ENCODE peak calls at places on chromosome 13, in four cellular contexts. K, B, H and J are unnamed samples. For H3K36me3 and H3K27me3, the result is how much of the 10 kb centered on the place peaks cover.

GRCh38 chr13:49681837-49682236 is 9.4 kb downstream of the EBPL start:
- DNase-seq in K (no peak), B (no peak), H (no peak), J (no peak)

GRCh38 chr13:48304132-48304876 is 753 bp downstream of the RB1 start:
- DNase-seq in K (peak), B (peak), H (peak), J (peak)

GRCh38 chr13:42593719-42594012 is 19.7 kb downstream of the TNFSF11 start:
- DNase-seq in K (no peak), B (no peak), H (no peak), J (no peak)

GRCh38 chr13:30576528-30576927 is 41.2 kb upstream of the USPL1 start:
- DNase-seq in K (no peak), B (no peak), H (no peak), J (no peak)

GRCh38 chr13:43284162-43284561 is 260.8 kb downstream of the DNAJC15 start:
- DNase-seq in K (no peak), B (no peak), H (no peak), J (no peak)

GRCh38 chr13:23574421-23574820 is 4.2 kb downstream of the TNFRSF19 start:
- DNase-seq in K (no peak), B (no peak), H (no peak), J (no peak)

GRCh38 chr13:98315466-98315865 is 138.4 kb upstream of the RNF113B start:
- DNase-seq in K (no peak), B (no peak), H (peak), J (no peak)

GRCh38 chr13:26420282-26420960 is 137.1 kb upstream of the WASF3 start:
- DNase-seq in K (no peak), B (no peak), H (no peak), J (no peak)

GRCh38 chr13:29877456-29878096 is 27.2 kb upstream of the UBL3 start:
- DNase-seq in K (no peak), B (no peak), H (no peak), J (no peak)

GRCh38 chr13:74869846-74870245 is 612.1 kb downstream of the TBC1D4 start:
- DNase-seq in K (no peak), B (no peak), H (no peak), J (no peak)

GRCh38 chr13:73224708-73225107 is 165.9 kb downstream of the KLF5 start:
- DNase-seq in K (no peak), B (no peak), H (no peak), J (no peak)

GRCh38 chr13:114067886-114068722 is 64.3 kb downstream of the RASA3 start:
- DNase-seq in K (no peak), B (peak), H (no peak), J (no peak)

GRCh38 chr13:30224732-30225131 is 82.6 kb downstream of the KATNAL1 start:
- DNase-seq in K (no peak), B (no peak), H (no peak), J (no peak)

GRCh38 chr13:72805663-72806341 is 23.9 kb downstream of the PIBF1 start:
- DNase-seq in K (no peak), B (no peak), H (no peak), J (no peak)

GRCh38 chr13:19606152-19606551 is 27.3 kb upstream of the MPHOSPH8 start:
- DNase-seq in K (no peak), B (no peak), H (no peak), J (no peak)

GRCh38 chr13:33322474-33322827 is 36.9 kb upstream of the STARD13 start:
- DNase-seq in K (no peak), B (peak), H (no peak), J (no peak)

DNA sequence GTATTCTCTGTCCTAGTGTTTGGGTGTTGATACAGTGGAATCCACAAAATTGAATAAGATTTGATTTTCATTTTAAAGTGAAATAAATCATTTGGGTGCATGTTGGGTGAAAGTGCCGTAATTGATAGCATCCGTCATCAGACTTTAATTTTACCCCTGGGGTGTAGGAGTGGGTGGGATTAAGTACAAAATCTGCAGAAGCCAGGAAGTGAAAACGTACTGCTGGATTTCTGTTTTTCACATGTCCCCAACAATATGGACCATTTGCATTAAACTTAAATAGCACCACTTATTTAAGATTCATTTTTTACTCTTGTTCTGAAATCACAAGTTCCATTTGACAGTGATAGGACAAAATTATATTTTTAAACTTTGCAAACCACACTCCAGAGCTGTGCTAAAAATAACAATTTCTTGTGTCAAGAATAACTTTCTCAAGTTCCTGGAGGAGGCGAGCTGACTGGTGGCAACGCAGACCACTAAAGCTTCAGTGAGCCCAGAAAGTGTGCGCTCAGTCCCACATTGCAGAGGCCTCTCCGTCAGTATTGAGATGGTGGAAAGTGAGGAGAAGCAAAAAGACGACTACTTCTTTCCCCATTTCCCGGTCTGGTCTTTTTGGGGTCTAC is 71.3 kb downstream of the ARHGEF7 start:
- DNase-seq in K (no peak), B (peak), H (no peak), J (no peak)
- H3K4me3 ChIP-seq in K (no peak), B (peak), H (no peak), J (no peak)

GRCh38 chr13:99326012-99326411 is 18.8 kb upstream of the GPR183 start:
- DNase-seq in K (no peak), B (no peak), H (no peak), J (no peak)

GRCh38 chr13:99321709-99322108 is 14.5 kb upstream of the GPR183 start:
- DNase-seq in K (no peak), B (no peak), H (no peak), J (no peak)

GRCh38 chr13:99322297-99323103 is 15.3 kb upstream of the GPR183 start:
- DNase-seq in K (no peak), B (no peak), H (no peak), J (no peak)

GRCh38 chr13:99320693-99321481 is 13.7 kb upstream of the GPR183 start:
- DNase-seq in K (no peak), B (no peak), H (no peak), J (peak)

DNA sequence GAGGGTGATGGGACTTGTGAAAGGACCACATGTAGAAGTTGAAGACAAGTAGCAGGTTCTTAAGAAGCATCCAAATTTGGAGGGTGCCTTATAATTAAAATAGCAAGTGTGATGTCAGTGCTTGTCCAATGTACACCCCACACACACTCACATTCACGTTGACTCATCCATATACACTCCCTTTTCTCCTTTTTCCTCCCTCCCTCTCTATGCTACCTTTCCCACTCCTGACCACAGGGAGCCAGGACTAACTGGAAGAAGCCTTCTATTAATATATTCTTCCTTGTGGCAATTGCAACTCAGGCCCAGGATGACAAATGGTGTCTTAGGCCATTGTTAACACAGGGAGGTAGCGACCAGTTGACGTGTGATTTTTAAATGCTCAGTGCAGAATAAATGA is 16.3 kb upstream of the GPR183 start:
- DNase-seq in K (no peak), B (no peak), H (no peak), J (no peak)
- H3K36me3 ChIP-seq in K (under half), B (under half), H (under half), J (under half)

GRCh38 chr13:112053744-112054615 is 13.0 kb upstream of the SOX1 start:
- DNase-seq in K (no peak), B (no peak), H (no peak), J (no peak)
- H3K27me3 ChIP-seq in K (half or more), B (under half), H (half or more), J (half or more)

DNA sequence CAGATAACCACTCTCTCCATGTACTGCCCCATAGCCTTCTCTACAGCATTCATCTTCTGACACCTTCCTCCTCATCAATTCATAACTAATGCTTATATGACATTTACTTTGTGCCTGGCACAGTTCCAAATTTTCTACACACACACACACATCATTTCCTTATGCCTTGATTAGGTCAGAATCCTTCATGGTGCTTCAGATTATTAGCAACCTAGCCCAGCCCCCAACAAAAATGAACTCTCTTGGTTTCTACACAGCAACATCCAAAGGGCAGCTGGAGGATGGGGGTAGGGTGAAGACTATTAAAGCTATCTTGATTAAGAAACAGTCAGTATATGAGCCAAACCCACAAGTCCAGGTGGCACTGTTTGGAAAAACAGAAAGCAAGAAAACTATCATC is 3.7 kb downstream of the RUBCNL start:
- DNase-seq in K (no peak), B (no peak), H (no peak), J (no peak)
- H3K4me3 ChIP-seq in K (no peak), B (no peak), H (no peak), J (no peak)

DNA sequence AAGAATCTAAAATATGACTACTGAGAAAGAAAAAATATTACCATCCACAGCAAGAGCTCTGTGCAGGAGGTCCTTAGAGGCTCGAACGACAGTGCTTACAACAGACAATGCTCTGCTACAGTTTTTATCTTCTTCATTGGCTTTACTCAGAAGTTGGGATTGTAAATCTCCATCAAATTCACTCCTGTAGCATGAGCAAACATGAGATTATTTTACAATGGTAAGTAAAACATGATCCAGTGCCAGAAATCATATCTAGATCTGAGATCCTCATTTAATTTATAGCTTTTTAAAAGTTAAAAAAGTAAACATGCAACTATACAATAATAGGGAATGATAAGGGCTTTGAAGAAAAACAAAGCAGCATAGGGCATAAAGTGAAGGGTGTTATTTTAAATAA is 144.5 kb upstream of the FBXL3 start:
- DNase-seq in K (no peak), B (no peak), H (no peak), J (no peak)
- H3K36me3 ChIP-seq in K (under half), B (half or more), H (under half), J (under half)

DNA sequence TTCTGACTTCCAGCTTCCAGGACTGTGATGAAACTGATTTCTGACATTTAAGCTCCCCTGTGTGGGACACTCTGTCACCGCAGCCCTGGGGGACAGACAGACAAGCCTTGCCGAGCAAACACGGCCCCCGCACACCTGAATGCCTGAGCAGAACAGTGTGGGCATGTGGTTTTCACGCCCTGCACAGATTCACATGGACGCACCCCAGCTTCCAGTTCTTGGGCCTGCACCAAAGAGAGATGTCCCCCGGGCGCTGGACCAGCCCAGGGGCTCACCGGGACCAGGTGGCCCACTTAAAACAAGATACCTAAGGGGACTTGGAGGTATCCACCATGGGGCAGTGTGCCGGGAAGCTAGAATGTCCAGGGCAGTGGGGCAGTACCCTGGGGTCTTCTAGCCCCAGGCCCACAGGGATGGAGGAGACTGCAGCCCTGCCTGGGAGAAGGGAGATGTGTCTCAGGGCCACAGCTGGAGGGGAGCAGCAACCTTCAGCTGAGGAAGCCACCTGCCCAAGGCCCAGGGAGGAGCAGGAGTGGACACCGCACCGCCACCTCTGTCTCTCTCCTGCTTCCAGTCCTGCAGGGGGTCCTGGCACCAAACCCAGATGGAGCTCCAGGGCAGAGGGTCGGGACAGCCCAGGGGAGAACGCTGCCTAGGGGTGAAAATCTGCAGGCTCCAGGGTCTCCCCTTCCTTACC is 50.5 kb downstream of the SOX1 start:
- DNase-seq in K (no peak), B (peak), H (no peak), J (no peak)
- H3K27me3 ChIP-seq in K (under half), B (under half), H (under half), J (under half)

DNA sequence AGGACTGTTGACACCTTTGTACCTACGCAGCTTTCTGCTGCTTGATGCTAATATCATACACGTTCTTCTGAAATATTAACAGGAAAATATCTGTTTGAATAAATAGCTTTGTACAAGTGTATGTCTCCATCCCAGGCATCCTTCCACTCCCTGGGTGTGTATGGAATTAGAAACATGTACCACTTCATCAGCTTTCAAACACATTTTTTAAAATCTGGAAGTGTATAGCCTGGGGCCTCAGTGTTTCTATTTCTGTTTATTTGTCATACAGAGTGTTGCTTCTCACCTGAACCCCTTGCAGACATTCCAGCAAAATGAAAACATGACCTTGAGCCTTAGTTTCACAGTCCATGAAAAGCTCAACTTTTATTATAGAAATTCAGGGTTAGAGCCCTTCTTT is 168.6 kb downstream of the ITGBL1 start:
- DNase-seq in K (no peak), B (no peak), H (no peak), J (no peak)
- H3K4me3 ChIP-seq in K (no peak), B (no peak), H (no peak), J (no peak)

GRCh38 chr13:52025475-52026245 is 1.2 kb downstream of the UTP14C start:
- DNase-seq in K (peak), B (no peak), H (no peak), J (no peak)
- H3K36me3 ChIP-seq in K (under half), B (half or more), H (under half), J (under half)

GRCh38 chr13:94704347-94705080 is 7.8 kb downstream of the SOX21 start:
- DNase-seq in K (no peak), B (no peak), H (no peak), J (no peak)

GRCh38 chr13:94707400-94708021 is 4.8 kb downstream of the SOX21 start:
- DNase-seq in K (no peak), B (no peak), H (no peak), J (no peak)

GRCh38 chr13:94706854-94707399 is 5.4 kb downstream of the SOX21 start:
- DNase-seq in K (no peak), B (no peak), H (no peak), J (no peak)

GRCh38 chr13:94705081-94705751 is 7.1 kb downstream of the SOX21 start:
- DNase-seq in K (no peak), B (no peak), H (no peak), J (no peak)

DNA sequence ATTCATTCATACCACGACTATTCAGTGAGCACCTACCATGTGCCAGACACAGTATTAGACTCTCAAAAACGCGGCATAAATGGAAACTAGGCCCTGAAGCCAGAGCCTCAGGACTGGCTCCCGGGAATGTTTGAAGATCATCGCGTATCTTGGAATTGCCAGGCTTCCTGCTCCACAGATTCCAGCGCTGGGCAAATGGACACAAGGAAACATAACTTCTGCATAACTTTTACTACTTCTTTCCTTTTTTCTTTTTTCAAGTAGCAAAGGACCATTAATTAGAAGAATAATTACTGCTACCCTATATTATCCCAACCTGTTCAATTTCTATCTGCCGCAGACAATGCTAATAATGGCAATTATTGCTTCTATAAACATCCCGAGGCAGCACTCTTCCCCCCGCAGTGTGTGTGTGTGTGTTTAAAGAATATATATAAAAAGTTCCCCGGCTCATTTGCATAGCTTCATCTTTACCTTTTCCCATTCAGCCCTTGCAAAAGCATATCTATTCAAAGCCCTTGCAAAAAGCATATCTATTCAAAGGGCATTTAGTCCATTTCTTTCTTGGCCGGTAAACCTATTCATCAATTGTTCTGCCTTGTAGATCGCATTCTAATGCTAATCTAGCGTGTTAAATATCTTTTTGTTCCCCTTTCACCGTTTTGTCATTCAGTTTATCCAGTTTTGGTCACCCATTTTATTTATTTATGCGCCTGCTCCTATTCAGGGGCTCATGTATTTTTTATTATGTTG is 6.1 kb downstream of the SOX21 start:
- DNase-seq in K (no peak), B (no peak), H (no peak), J (no peak)
- H3K27me3 ChIP-seq in K (half or more), B (under half), H (half or more), J (half or more)